ENCODE peak calls at places on chromosome 21, in eight cellular contexts. T, K, X, V, S, F, M and B are unnamed samples.
A peak's percentile ranks its signal among the peaks of the same experiment; 100 is the strongest.

GRCh38 chr21:27244796-27245195 is 277.9 kb upstream of the ADAMTS5 start:
- DNase-seq in T (no peak), K (no peak), X (no peak), V (no peak), S (no peak), F (no peak), M (no peak), B (no peak)

GRCh38 chr21:29245104-29245643 is 53.5 kb upstream of the BACH1 start:
- DNase-seq in T (no peak), K (no peak), X (no peak), V (peak; percentile 20), S (no peak), F (no peak), M (no peak), B (no peak)

GRCh38 chr21:17640821-17641220 is 28.1 kb upstream of the BTG3 start:
- DNase-seq in T (no peak), K (no peak), X (no peak), V (no peak), S (no peak), F (no peak), M (no peak), B (no peak)

GRCh38 chr21:38790961-38791360 is 14.8 kb upstream of the ETS2 start:
- DNase-seq in T (no peak), K (no peak), X (no peak), V (no peak), S (no peak), F (no peak), M (no peak), B (no peak)

GRCh38 chr21:28336299-28336698 is 656.4 kb downstream of the LTN1 start:
- DNase-seq in T (no peak), K (no peak), X (no peak), V (peak; percentile 58), S (no peak), F (no peak), M (no peak), B (peak; percentile 9)

GRCh38 chr21:26717146-26717739 is 128.0 kb downstream of the ADAMTS1 start:
- DNase-seq in T (no peak), K (no peak), X (no peak), V (no peak), S (no peak), F (no peak), M (no peak), B (no peak)

GRCh38 chr21:44301961-44302406 is 2.1 kb downstream of the PFKL start:
- DNase-seq in T (no peak), K (peak; percentile 58), X (no peak), V (peak; percentile 62), S (peak; percentile 52), F (no peak), M (no peak), B (no peak)

GRCh38 chr21:35077975-35078374 is 28.9 kb upstream of the RUNX1 start:
- DNase-seq in T (no peak), K (no peak), X (no peak), V (no peak), S (no peak), F (no peak), M (no peak), B (no peak)

GRCh38 chr21:21205604-21206003 is 207.4 kb downstream of the NCAM2 start:
- DNase-seq in T (no peak), K (no peak), X (no peak), V (no peak), S (no peak), F (no peak), M (no peak), B (no peak)

GRCh38 chr21:31660134-31660565 is 657 bp downstream of the SOD1 start:
- DNase-seq in T (peak; percentile 52), K (no peak), X (no peak), V (no peak), S (peak; percentile 48), F (peak; percentile 69), M (no peak), B (peak; percentile 29)

GRCh38 chr21:28459193-28459592 is 533.5 kb downstream of the LTN1 start:
- DNase-seq in T (no peak), K (no peak), X (no peak), V (no peak), S (no peak), F (no peak), M (no peak), B (no peak)

GRCh38 chr21:14215971-14216621 is at the start of gene RBM11:
- DNase-seq in T (peak; percentile 74), K (peak; percentile 94), X (peak; percentile 90), V (peak; percentile 89), S (peak; percentile 78), F (peak; percentile 87), M (no peak), B (peak; percentile 59)

GRCh38 chr21:28884481-28884880 is 108.2 kb downstream of the LTN1 start:
- DNase-seq in T (peak; percentile 4), K (no peak), X (no peak), V (no peak), S (no peak), F (no peak), M (no peak), B (no peak)

GRCh38 chr21:34367320-34367935 is 3.6 kb downstream of the KCNE2 start:
- DNase-seq in T (no peak), K (no peak), X (peak; percentile 66), V (peak; percentile 70), S (peak; percentile 50), F (peak; percentile 44), M (no peak), B (peak; percentile 47)

GRCh38 chr21:17793675-17794123 is 25.5 kb downstream of the C21orf91 start:
- DNase-seq in T (no peak), K (no peak), X (no peak), V (no peak), S (no peak), F (no peak), M (no peak), B (no peak)

GRCh38 chr21:26966978-26967913 is at the start of gene ADAMTS5:
- DNase-seq in T (no peak), K (peak; percentile 84), X (peak; percentile 49), V (peak; percentile 26), S (peak; percentile 28), F (peak; percentile 64), M (no peak), B (no peak)

DNA sequence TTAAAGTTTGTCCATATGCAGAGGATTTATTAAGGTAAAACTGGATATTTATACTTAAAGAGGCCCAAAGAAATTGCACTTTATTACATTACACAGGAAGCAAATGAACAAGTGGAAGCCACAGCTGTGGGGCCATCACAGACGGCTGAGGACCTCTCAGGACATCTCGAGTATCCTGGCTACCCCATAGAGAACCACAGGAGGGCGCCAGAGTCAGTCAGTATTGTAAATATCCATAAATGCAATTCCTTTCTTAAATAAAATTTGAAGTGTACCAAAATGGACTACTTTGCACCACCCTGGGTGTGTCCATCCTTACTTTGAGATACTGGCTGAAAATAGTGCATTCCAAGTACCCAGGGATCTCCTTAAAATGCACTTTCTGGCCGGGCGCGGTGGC is 257.2 kb downstream of the MRPL39 start:
- DNase-seq in T (no peak), K (no peak), X (no peak), V (peak; percentile 53), S (no peak), F (peak; percentile 28), M (no peak), B (no peak)
- TF ChIP-seq CTCF in T (peak; percentile 59), K (no peak), X (no peak), V (no peak), S (no peak), F (peak; percentile 38), M (no peak), B (no peak)

GRCh38 chr21:39911286-39911685 is 44.0 kb downstream of the PCP4 start:
- DNase-seq in T (no peak), K (no peak), X (no peak), V (no peak), S (no peak), F (no peak), M (no peak), B (peak; percentile 21)

GRCh38 chr21:39911792-39912191 is 44.6 kb downstream of the PCP4 start:
- DNase-seq in T (no peak), K (no peak), X (no peak), V (no peak), S (no peak), F (no peak), M (no peak), B (no peak)

GRCh38 chr21:39904457-39904856 is 37.2 kb downstream of the PCP4 start:
- DNase-seq in T (no peak), K (no peak), X (no peak), V (no peak), S (no peak), F (no peak), M (no peak), B (no peak)

GRCh38 chr21:39913651-39914145 is 46.5 kb downstream of the PCP4 start:
- DNase-seq in T (no peak), K (no peak), X (no peak), V (no peak), S (no peak), F (no peak), M (no peak), B (no peak)

DNA sequence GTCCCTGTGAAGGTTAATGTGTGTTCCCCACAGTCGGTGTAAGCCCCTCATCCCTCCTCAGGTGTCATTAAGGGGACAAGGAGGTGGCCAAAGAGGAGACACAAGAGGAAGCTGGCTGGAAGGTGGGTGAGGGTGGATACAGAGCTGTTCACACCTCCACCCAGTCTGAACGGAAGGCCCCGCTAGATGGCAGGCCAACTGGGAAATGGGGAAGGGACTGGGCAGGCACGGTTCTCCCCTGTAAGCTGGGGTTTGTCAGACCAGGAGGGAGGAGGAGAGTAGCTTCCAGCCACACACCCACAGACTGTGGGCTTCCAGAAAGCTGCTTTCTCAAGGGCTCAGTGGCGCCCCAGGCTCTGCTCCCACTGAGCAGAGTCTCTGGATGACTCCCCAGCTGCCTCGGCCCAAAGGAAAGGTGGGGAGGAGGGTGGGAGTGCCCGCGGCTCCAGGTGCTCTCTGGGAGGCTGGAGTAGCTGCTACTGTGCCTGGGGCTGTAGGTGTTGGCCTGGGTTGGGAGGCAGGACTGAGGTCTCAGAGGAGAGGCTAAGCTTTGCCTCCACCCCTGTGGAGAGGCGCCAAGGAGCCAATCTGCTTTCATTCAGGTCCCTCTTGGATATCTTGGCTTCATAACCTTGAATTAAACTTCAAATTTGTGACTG is 41.2 kb downstream of the PCP4 start:
- DNase-seq in T (no peak), K (no peak), X (no peak), V (no peak), S (no peak), F (no peak), M (no peak), B (no peak)
- TF ChIP-seq CTCF in T (no peak), K (no peak), X (no peak), V (no peak), S (no peak), F (no peak), M (no peak), B (no peak)

DNA sequence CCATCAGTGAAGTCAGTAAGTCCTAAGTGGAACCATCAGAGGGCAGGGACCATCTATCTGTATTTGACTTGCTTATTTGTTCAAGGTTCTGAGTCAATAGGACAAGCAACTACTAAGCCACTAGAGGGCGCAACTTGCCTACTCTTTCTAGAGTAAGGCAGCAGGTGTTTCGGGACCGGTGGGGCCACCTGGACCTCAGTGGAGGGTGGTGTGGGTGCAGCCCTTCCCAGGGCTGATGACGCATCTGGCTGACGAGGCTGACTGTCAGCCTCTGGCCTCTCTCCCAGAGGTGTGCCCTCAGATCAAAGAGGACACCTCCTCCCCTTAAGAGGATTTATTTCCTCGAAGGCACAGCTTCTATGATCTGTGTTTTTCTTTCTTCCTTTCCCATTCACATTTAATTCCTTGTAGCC is 6.6 kb downstream of the CBR3 start:
- DNase-seq in T (peak; percentile 79), K (peak; percentile 54), X (peak; percentile 97), V (peak; percentile 95), S (peak; percentile 98), F (peak; percentile 75), M (no peak), B (peak; percentile 89)
- TF ChIP-seq CTCF in T (peak; percentile 78), K (peak; percentile 67), X (peak; percentile 98), V (peak; percentile 89), S (peak; percentile 82), F (peak; percentile 84), M (peak; percentile 71), B (peak; percentile 64)

GRCh38 chr21:30625449-30625848 is 5.0 kb downstream of the KRTAP20-4 start:
- DNase-seq in T (no peak), K (no peak), X (no peak), V (no peak), S (no peak), F (no peak), M (no peak), B (no peak)
- TF ChIP-seq CTCF in T (no peak), K (no peak), X (no peak), V (no peak), S (no peak), F (no peak), M (no peak), B (no peak)